ENCODE peak calls at places on chromosomes 11 and 22, in ten cellular contexts. A is epithelial cell of esophagus, X is AG08395, L is GM12891, Q is NCI-H1105, R is left kidney, O is NCI-H2107, Z is fibroblast of the conjunctiva, U is uterus, J is NCI-H2081. V is an unnamed sample.

GRCh38 chr11:11979487-11980117 is 28.8 kb downstream of the DKK3 start:
- DNase-seq in A (peak; percentile 58), X (peak; percentile 60), L (no peak), Q (no peak), R (peak; percentile 86), O (no peak), Z (no peak), U (peak; percentile 52), J (no peak), V (no peak)

GRCh38 chr11:112238041-112238440 is 11.8 kb downstream of the PTS start:
- DNase-seq in A (no peak), X (no peak), L (no peak), Q (no peak), R (peak; percentile 23), O (no peak), Z (no peak), U (no peak), J (no peak), V (no peak)

GRCh38 chr11:8870461-8871282 is 40.3 kb upstream of the AKIP1 start:
- DNase-seq in A (peak; percentile 85), X (peak; percentile 31), L (peak; percentile 29), Q (peak; percentile 28), R (peak; percentile 94), O (no peak), Z (peak; percentile 44), U (peak; percentile 64), J (peak; percentile 51), V (peak; percentile 25)

GRCh38 chr11:77140231-77140959 is 12.3 kb downstream of the MYO7A start:
- DNase-seq in A (peak; percentile 27), X (peak; percentile 38), L (no peak), Q (no peak), R (peak; percentile 50), O (no peak), Z (no peak), U (peak; percentile 50), J (no peak), V (peak; percentile 23)

GRCh38 chr11:118051611-118052461 is 25.0 kb upstream of the TMPRSS4 start:
- DNase-seq in A (no peak), X (no peak), L (no peak), Q (no peak), R (peak; percentile 13), O (no peak), Z (no peak), U (no peak), J (no peak), V (no peak)

GRCh38 chr11:63906585-63906984 is 10.4 kb downstream of the RCOR2 start:
- DNase-seq in A (peak; percentile 39), X (peak; percentile 40), L (no peak), Q (no peak), R (no peak), O (no peak), Z (no peak), U (no peak), J (no peak), V (no peak)

GRCh38 chr22:48342732-48343131 is 1484.9 kb downstream of the BRD1 start:
- DNase-seq in A (no peak), X (no peak), L (no peak), Q (no peak), R (no peak), O (no peak), Z (no peak), U (no peak), J (no peak), V (no peak)

GRCh38 chr22:47065756-47066615 is 303.5 kb downstream of the TBC1D22A start:
- DNase-seq in A (no peak), X (no peak), L (no peak), Q (no peak), R (no peak), O (no peak), Z (no peak), U (no peak), J (no peak), V (no peak)

GRCh38 chr11:118785362-118785761 is 5.6 kb downstream of the DDX6 start:
- DNase-seq in A (peak; percentile 21), X (no peak), L (no peak), Q (no peak), R (no peak), O (no peak), Z (no peak), U (no peak), J (no peak), V (peak; percentile 38)

GRCh38 chr11:58227956-58228615 is 632 bp downstream of the OR10Q1 start:
- DNase-seq in A (no peak), X (no peak), L (no peak), Q (no peak), R (no peak), O (no peak), Z (no peak), U (no peak), J (no peak), V (no peak)

GRCh38 chr11:34342008-34342533 is 15.7 kb downstream of the ABTB2 start:
- DNase-seq in A (no peak), X (peak; percentile 31), L (no peak), Q (no peak), R (peak; percentile 69), O (no peak), Z (no peak), U (no peak), J (peak; percentile 22), V (no peak)

GRCh38 chr11:124114942-124115781 is at the start of gene VWA5A:
- DNase-seq in A (peak; percentile 94), X (peak; percentile 85), L (peak; percentile 58), Q (peak; percentile 91), R (peak; percentile 93), O (no peak), Z (peak; percentile 64), U (peak; percentile 77), J (peak; percentile 92), V (peak; percentile 89)

GRCh38 chr11:96614846-96615245 is 225.0 kb downstream of the JRKL start:
- DNase-seq in A (no peak), X (no peak), L (no peak), Q (peak; percentile 4), R (peak; percentile 21), O (no peak), Z (no peak), U (no peak), J (no peak), V (no peak)

GRCh38 chr11:3107608-3108182 is 50.5 kb upstream of the CARS1 start:
- DNase-seq in A (no peak), X (no peak), L (no peak), Q (no peak), R (no peak), O (no peak), Z (no peak), U (peak; percentile 15), J (no peak), V (no peak)

GRCh38 chr11:12840871-12841516 is 166.8 kb downstream of the TEAD1 start:
- DNase-seq in A (peak; percentile 52), X (no peak), L (no peak), Q (no peak), R (no peak), O (no peak), Z (no peak), U (no peak), J (peak; percentile 15), V (no peak)

GRCh38 chr11:63553759-63554158 is 9.4 kb downstream of the PLAAT2 start:
- DNase-seq in A (peak; percentile 17), X (no peak), L (peak; percentile 56), Q (no peak), R (no peak), O (no peak), Z (no peak), U (no peak), J (no peak), V (no peak)

GRCh38 chr22:45779351-45779750 is 107.7 kb downstream of the ATXN10 start:
- DNase-seq in A (peak; percentile 56), X (no peak), L (no peak), Q (no peak), R (peak; percentile 64), O (no peak), Z (no peak), U (no peak), J (no peak), V (no peak)

GRCh38 chr11:69746780-69747742 is 28.1 kb downstream of the FGF4 start:
- DNase-seq in A (no peak), X (no peak), L (no peak), Q (no peak), R (peak; percentile 44), O (no peak), Z (no peak), U (no peak), J (no peak), V (no peak)

GRCh38 chr11:72751293-72752087 is 718 bp downstream of the ARAP1 start:
- DNase-seq in A (no peak), X (peak; percentile 32), L (no peak), Q (no peak), R (no peak), O (no peak), Z (no peak), U (no peak), J (no peak), V (no peak)

GRCh38 chr11:93589347-93589746 is 46.2 kb upstream of the SMCO4 start:
- DNase-seq in A (no peak), X (no peak), L (no peak), Q (no peak), R (peak; percentile 13), O (no peak), Z (no peak), U (no peak), J (no peak), V (no peak)

GRCh38 chr22:48842583-48842945 is 985.1 kb downstream of the BRD1 start:
- DNase-seq in A (no peak), X (no peak), L (no peak), Q (no peak), R (no peak), O (no peak), Z (no peak), U (no peak), J (no peak), V (no peak)

GRCh38 chr22:36860438-36860820 is 377 bp upstream of the NCF4 start:
- DNase-seq in A (no peak), X (no peak), L (no peak), Q (no peak), R (no peak), O (no peak), Z (no peak), U (no peak), J (no peak), V (no peak)

GRCh38 chr11:68912254-68912653 is 8.6 kb downstream of the IGHMBP2 start:
- DNase-seq in A (no peak), X (no peak), L (no peak), Q (no peak), R (no peak), O (no peak), Z (no peak), U (no peak), J (no peak), V (no peak)

GRCh38 chr11:118649941-118650340 is 29.5 kb downstream of the TREH start:
- DNase-seq in A (no peak), X (no peak), L (no peak), Q (no peak), R (no peak), O (no peak), Z (no peak), U (no peak), J (no peak), V (no peak)

GRCh38 chr11:104727768-104728167 is 170.5 kb downstream of the CASP12 start:
- DNase-seq in A (no peak), X (no peak), L (no peak), Q (no peak), R (no peak), O (no peak), Z (no peak), U (no peak), J (no peak), V (no peak)

GRCh38 chr11:34168642-34169051 is 63.2 kb downstream of the NAT10 start:
- DNase-seq in A (no peak), X (no peak), L (no peak), Q (no peak), R (peak; percentile 72), O (no peak), Z (no peak), U (peak; percentile 84), J (no peak), V (no peak)

GRCh38 chr11:114061053-114062049 is 1.8 kb downstream of the ZBTB16 start:
- DNase-seq in A (peak; percentile 11), X (no peak), L (no peak), Q (no peak), R (peak; percentile 58), O (no peak), Z (no peak), U (peak; percentile 62), J (no peak), V (no peak)

GRCh38 chr22:42414565-42415298 is 17.5 kb downstream of the NFAM1 start:
- DNase-seq in A (no peak), X (no peak), L (no peak), Q (no peak), R (peak; percentile 34), O (no peak), Z (no peak), U (no peak), J (no peak), V (no peak)